ENCODE peak calls at places on chromosomes 13 and 19, in ten cellular contexts. D, F, T, R, A, E, X, H, S and W are unnamed samples.

GRCh38 chr19:5369962-5370367 is 29.4 kb upstream of the PTPRS start:
- DNase-seq in D (peak; percentile 87), F (no peak), T (peak; percentile 46), R (peak; percentile 75), A (no peak), E (peak; percentile 40), X (no peak), H (no peak), S (peak; percentile 60), W (no peak)

GRCh38 chr19:19742773-19743172 is 9.9 kb upstream of the ZNF14 start:
- DNase-seq in D (no peak), F (peak; percentile 50), T (no peak), R (no peak), A (no peak), E (no peak), X (no peak), H (no peak), S (no peak), W (no peak)

GRCh38 chr19:21197589-21198295 is 55.9 kb downstream of the ZNF431 start:
- DNase-seq in D (no peak), F (no peak), T (no peak), R (no peak), A (no peak), E (no peak), X (no peak), H (no peak), S (peak; percentile 26), W (no peak)

GRCh38 chr13:79227418-79227817 is 178.6 kb downstream of the RBM26 start:
- DNase-seq in D (no peak), F (no peak), T (no peak), R (no peak), A (no peak), E (no peak), X (no peak), H (no peak), S (no peak), W (no peak)

GRCh38 chr13:63041640-63042414 is 1626.2 kb upstream of the PCDH20 start:
- DNase-seq in D (no peak), F (no peak), T (no peak), R (no peak), A (no peak), E (no peak), X (no peak), H (no peak), S (no peak), W (no peak)

GRCh38 chr19:41821003-41821735 is 23.3 kb downstream of the LYPD4 start:
- DNase-seq in D (peak; percentile 76), F (peak; percentile 9), T (peak; percentile 41), R (no peak), A (no peak), E (peak; percentile 50), X (no peak), H (peak; percentile 14), S (peak; percentile 37), W (no peak)

GRCh38 chr13:76223565-76223964 is 587.4 kb downstream of the LMO7 start:
- DNase-seq in D (peak; percentile 33), F (no peak), T (no peak), R (no peak), A (no peak), E (no peak), X (no peak), H (no peak), S (no peak), W (no peak)

GRCh38 chr13:29435125-29435911 is 160.2 kb downstream of the SLC7A1 start:
- DNase-seq in D (no peak), F (no peak), T (no peak), R (no peak), A (no peak), E (no peak), X (no peak), H (no peak), S (peak; percentile 63), W (no peak)

GRCh38 chr19:35257113-35257461 is 8.3 kb downstream of the LSR start:
- DNase-seq in D (no peak), F (peak; percentile 57), T (no peak), R (no peak), A (peak; percentile 48), E (no peak), X (no peak), H (no peak), S (no peak), W (no peak)

GRCh38 chr13:32504263-32504662 is 34.3 kb downstream of the N4BP2L2 start:
- DNase-seq in D (no peak), F (no peak), T (no peak), R (no peak), A (no peak), E (no peak), X (no peak), H (no peak), S (no peak), W (no peak)

GRCh38 chr19:54696117-54696548 is 28.1 kb upstream of the KIR3DL3 start:
- DNase-seq in D (no peak), F (no peak), T (no peak), R (no peak), A (no peak), E (no peak), X (no peak), H (no peak), S (no peak), W (no peak)

GRCh38 chr19:12665281-12665573 is 1.3 kb downstream of the MAN2B1 start:
- DNase-seq in D (no peak), F (no peak), T (no peak), R (no peak), A (peak; percentile 65), E (peak; percentile 56), X (peak; percentile 69), H (peak; percentile 19), S (no peak), W (peak; percentile 31)

GRCh38 chr19:46650445-46650844 is 10.5 kb downstream of the DACT3 start:
- DNase-seq in D (no peak), F (no peak), T (no peak), R (no peak), A (no peak), E (no peak), X (peak; percentile 15), H (no peak), S (no peak), W (no peak)

GRCh38 chr13:65768545-65768944 is 1461.6 kb downstream of the PCDH9 start:
- DNase-seq in D (peak; percentile 84), F (no peak), T (no peak), R (peak; percentile 57), A (no peak), E (no peak), X (no peak), H (no peak), S (no peak), W (no peak)

DNA sequence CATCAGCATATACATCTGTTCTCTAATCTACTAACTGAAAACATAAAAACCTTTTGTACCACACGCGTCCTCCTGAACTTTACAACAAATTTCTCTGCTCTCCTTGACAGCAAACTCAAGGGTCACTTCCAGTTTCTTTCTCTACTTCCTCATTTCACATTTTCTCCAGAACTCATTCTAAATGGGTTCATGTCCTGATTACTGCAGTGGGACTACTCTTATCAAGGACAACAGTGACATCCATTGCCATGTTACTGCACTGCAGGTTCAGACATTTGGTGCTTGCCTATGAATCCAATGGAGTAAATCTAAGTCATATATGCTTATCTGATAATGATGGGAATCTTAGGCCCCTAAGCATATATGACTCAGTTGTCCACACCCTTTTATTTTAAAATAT is 35.3 kb downstream of the FPR3 start:
- DNase-seq in D (no peak), F (no peak), T (no peak), R (no peak), A (no peak), E (no peak), X (no peak), H (no peak), S (no peak), W (no peak)
- H3K9me3 ChIP-seq in D (peaks cover 31% of the 10 kb centered on the region), F (peaks cover 1% of the 10 kb centered on the region), T (peaks cover 16% of the 10 kb centered on the region), R (peaks cover 14% of the 10 kb centered on the region), A (no peaks in the 10 kb centered on the region), E (peaks cover 8% of the 10 kb centered on the region), X (peaks cover 5% of the 10 kb centered on the region), H (peaks cover 27% of the 10 kb centered on the region), S (no peaks in the 10 kb centered on the region), W (peaks cover 8% of the 10 kb centered on the region)

DNA sequence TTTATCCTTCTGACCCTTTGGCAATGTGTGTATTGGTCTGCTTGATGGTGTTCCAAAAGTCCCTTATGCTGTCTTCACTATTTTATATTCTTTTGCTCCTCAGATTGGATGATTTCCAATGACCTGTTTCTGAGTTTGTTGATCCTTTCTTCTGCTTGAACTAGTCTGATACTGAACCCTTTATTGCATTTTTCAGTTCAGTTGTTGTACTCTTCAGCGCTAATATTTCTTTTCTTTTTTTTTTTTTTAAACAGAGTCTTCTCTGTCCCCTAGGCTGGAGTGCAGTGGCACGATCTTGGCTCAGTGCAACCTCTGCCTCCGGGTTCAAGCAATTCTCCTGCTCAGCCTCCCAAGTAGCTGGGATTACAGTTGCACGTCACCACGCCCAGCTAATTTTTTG is 12.6 kb upstream of the ZNF566 start:
- DNase-seq in D (no peak), F (no peak), T (no peak), R (no peak), A (no peak), E (no peak), X (no peak), H (no peak), S (no peak), W (no peak)
- H3K9me3 ChIP-seq in D (peaks cover 27% of the 10 kb centered on the region), F (peaks cover 16% of the 10 kb centered on the region), T (peaks cover 20% of the 10 kb centered on the region), R (peaks cover 27% of the 10 kb centered on the region), A (peaks cover 46% of the 10 kb centered on the region), E (peaks cover 5% of the 10 kb centered on the region), X (peaks cover 70% of the 10 kb centered on the region), H (peaks cover 29% of the 10 kb centered on the region), S (peaks cover 5% of the 10 kb centered on the region), W (peaks cover 4% of the 10 kb centered on the region)

DNA sequence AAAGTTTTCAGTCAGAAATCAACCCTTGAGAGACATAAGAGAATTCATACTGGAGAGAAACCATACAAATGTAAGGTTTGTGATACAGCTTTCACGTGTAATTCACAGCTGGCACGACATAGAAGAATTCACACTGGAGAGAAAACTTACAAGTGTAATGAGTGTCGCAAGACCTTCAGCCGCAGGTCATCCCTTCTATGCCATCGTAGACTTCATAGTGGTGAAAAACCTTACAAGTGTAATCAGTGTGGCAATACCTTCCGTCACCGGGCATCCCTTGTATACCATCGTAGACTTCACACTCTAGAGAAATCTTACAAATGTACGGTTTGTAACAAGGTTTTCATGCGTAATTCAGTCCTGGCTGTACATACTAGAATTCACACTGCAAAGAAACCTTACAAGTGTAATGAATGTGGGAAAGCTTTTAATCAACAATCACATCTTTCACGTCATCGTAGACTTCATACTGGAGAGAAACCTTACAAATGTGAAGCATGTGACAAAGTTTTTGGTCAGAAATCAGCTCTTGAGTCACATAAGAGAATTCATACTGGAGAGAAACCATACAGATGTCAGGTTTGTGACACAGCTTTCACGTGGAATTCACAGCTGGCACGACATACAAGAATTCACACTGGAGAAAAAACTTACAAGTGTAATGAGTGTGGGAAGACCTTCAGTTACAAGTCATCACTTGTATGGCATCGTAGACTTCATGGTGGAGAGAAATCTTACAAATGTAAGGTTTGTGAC is 15.7 kb upstream of the ZNF701 start:
- DNase-seq in D (no peak), F (no peak), T (no peak), R (no peak), A (no peak), E (no peak), X (no peak), H (no peak), S (no peak), W (no peak)
- H3K9me3 ChIP-seq in D (peaks cover 28% of the 10 kb centered on the region), F (peaks cover 21% of the 10 kb centered on the region), T (peaks cover 18% of the 10 kb centered on the region), R (peaks cover 22% of the 10 kb centered on the region), A (peaks cover 77% of the 10 kb centered on the region), E (peaks cover 49% of the 10 kb centered on the region), X (peaks cover 79% of the 10 kb centered on the region), H (peaks cover 65% of the 10 kb centered on the region), S (peaks cover 56% of the 10 kb centered on the region), W (peaks cover 65% of the 10 kb centered on the region)

DNA sequence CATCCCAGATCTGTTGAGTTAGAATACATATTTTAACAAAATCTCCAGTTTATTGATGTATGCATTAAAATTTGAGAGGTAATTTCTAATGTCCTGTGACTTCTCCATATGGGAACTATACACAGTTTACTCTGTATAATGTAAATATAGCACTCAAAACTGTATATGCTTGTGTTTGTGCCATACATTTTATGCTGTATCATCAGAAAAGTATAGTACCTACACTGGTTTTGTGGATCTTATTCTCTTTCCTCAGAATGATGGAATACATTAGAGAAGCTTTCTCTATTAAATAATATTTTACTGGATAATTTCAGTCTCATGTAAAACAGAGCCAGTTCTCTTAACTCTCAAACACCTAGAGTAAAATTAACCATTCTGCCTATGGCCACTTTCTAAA is 53.6 kb downstream of the ZNF254 start:
- DNase-seq in D (no peak), F (no peak), T (no peak), R (no peak), A (no peak), E (no peak), X (no peak), H (no peak), S (no peak), W (no peak)
- H3K9me3 ChIP-seq in D (no peaks in the 10 kb centered on the region), F (peaks cover 26% of the 10 kb centered on the region), T (peaks cover 20% of the 10 kb centered on the region), R (peaks cover 40% of the 10 kb centered on the region), A (peaks cover 70% of the 10 kb centered on the region), E (peaks cover 53% of the 10 kb centered on the region), X (peaks cover 36% of the 10 kb centered on the region), H (peaks cover 63% of the 10 kb centered on the region), S (peaks cover 64% of the 10 kb centered on the region), W (peaks cover 41% of the 10 kb centered on the region)